ENCODE peak calls at places on chromosomes 5 and 9, in four cellular contexts. One of them, this sample, is unnamed.

GRCh38 chr9:92720209-92720765 is 44.3 kb downstream of the BICD2 start:
- DNase-seq in IMR-90: no peak
- DNase-seq in kidney: no peak
- DNase-seq in SK-N-SH: no peak
- DNase-seq in this sample: no peak

GRCh38 chr5:81803812-81804211 is 52.9 kb upstream of the SSBP2 start:
- DNase-seq in IMR-90: no peak
- DNase-seq in kidney: no peak
- DNase-seq in SK-N-SH: no peak
- DNase-seq in this sample: no peak

GRCh38 chr5:132069994-132070393 is 3.6 kb upstream of the CSF2 start:
- DNase-seq in IMR-90: no peak
- DNase-seq in kidney: peak; percentile 29
- DNase-seq in SK-N-SH: no peak
- DNase-seq in this sample: no peak

GRCh38 chr5:115392611-115393010 is 96.2 kb upstream of the CCDC112 start:
- DNase-seq in IMR-90: no peak
- DNase-seq in kidney: no peak
- DNase-seq in SK-N-SH: no peak
- DNase-seq in this sample: no peak

GRCh38 chr5:81626524-81626923 is 124.4 kb downstream of the SSBP2 start:
- DNase-seq in IMR-90: peak; percentile 90
- DNase-seq in kidney: no peak
- DNase-seq in SK-N-SH: peak; percentile 14
- DNase-seq in this sample: no peak

GRCh38 chr5:1011741-1012315 is 3.2 kb downstream of the NKD2 start:
- DNase-seq in IMR-90: no peak
- DNase-seq in kidney: peak; percentile 64
- DNase-seq in SK-N-SH: no peak
- DNase-seq in this sample: no peak

GRCh38 chr9:92798358-92798757 is 33.7 kb upstream of the BICD2 start:
- DNase-seq in IMR-90: no peak
- DNase-seq in kidney: no peak
- DNase-seq in SK-N-SH: no peak
- DNase-seq in this sample: no peak

GRCh38 chr5:145681686-145682085 is 153.5 kb downstream of the PRELID2 start:
- DNase-seq in IMR-90: peak; percentile 73
- DNase-seq in kidney: no peak
- DNase-seq in SK-N-SH: peak; percentile 51
- DNase-seq in this sample: peak; percentile 83

GRCh38 chr5:154972476-154973080 is 31.7 kb downstream of the MRPL22 start:
- DNase-seq in IMR-90: peak; percentile 53
- DNase-seq in kidney: no peak
- DNase-seq in SK-N-SH: peak; percentile 49
- DNase-seq in this sample: peak; percentile 44

GRCh38 chr9:306907-307306 is 92.2 kb downstream of the DOCK8 start:
- DNase-seq in IMR-90: no peak
- DNase-seq in kidney: no peak
- DNase-seq in SK-N-SH: no peak
- DNase-seq in this sample: no peak

GRCh38 chr5:138611295-138612220 is 36.4 kb upstream of the HSPA9 start:
- DNase-seq in IMR-90: no peak
- DNase-seq in kidney: no peak
- DNase-seq in SK-N-SH: peak; percentile 77
- DNase-seq in this sample: no peak

GRCh38 chr9:76891279-76891678 is 14.6 kb downstream of the PRUNE2 start:
- DNase-seq in IMR-90: no peak
- DNase-seq in kidney: no peak
- DNase-seq in SK-N-SH: no peak
- DNase-seq in this sample: no peak

GRCh38 chr9:5554254-5554653 is 43.9 kb downstream of the PDCD1LG2 start:
- DNase-seq in IMR-90: peak; percentile 18
- DNase-seq in kidney: no peak
- DNase-seq in SK-N-SH: no peak
- DNase-seq in this sample: no peak
- H3K9ac ChIP-seq in IMR-90: no peak overlapping the region
- H3K9ac ChIP-seq in kidney: no peak overlapping the region
- H3K9ac ChIP-seq in SK-N-SH: peak overlapping the region; percentile 30
- H3K9ac ChIP-seq in this sample: no peak overlapping the region

GRCh38 chr9:129609486-129610192 is 11.3 kb downstream of the C9orf50 start:
- DNase-seq in IMR-90: no peak
- DNase-seq in kidney: peak; percentile 88
- DNase-seq in SK-N-SH: peak; percentile 46
- DNase-seq in this sample: no peak
- H3K9ac ChIP-seq in IMR-90: peak overlapping the region; percentile 71
- H3K9ac ChIP-seq in kidney: peak overlapping the region; percentile 46
- H3K9ac ChIP-seq in SK-N-SH: peak overlapping the region; percentile 18
- H3K9ac ChIP-seq in this sample: peak overlapping the region; percentile 32

GRCh38 chr9:127022913-127023665 is 99.3 kb downstream of the ANGPTL2 start:
- DNase-seq in IMR-90: no peak
- DNase-seq in kidney: no peak
- DNase-seq in SK-N-SH: no peak
- DNase-seq in this sample: no peak
- H3K9ac ChIP-seq in IMR-90: no peak overlapping the region
- H3K9ac ChIP-seq in kidney: no peak overlapping the region
- H3K9ac ChIP-seq in SK-N-SH: no peak overlapping the region
- H3K9ac ChIP-seq in this sample: no peak overlapping the region

DNA sequence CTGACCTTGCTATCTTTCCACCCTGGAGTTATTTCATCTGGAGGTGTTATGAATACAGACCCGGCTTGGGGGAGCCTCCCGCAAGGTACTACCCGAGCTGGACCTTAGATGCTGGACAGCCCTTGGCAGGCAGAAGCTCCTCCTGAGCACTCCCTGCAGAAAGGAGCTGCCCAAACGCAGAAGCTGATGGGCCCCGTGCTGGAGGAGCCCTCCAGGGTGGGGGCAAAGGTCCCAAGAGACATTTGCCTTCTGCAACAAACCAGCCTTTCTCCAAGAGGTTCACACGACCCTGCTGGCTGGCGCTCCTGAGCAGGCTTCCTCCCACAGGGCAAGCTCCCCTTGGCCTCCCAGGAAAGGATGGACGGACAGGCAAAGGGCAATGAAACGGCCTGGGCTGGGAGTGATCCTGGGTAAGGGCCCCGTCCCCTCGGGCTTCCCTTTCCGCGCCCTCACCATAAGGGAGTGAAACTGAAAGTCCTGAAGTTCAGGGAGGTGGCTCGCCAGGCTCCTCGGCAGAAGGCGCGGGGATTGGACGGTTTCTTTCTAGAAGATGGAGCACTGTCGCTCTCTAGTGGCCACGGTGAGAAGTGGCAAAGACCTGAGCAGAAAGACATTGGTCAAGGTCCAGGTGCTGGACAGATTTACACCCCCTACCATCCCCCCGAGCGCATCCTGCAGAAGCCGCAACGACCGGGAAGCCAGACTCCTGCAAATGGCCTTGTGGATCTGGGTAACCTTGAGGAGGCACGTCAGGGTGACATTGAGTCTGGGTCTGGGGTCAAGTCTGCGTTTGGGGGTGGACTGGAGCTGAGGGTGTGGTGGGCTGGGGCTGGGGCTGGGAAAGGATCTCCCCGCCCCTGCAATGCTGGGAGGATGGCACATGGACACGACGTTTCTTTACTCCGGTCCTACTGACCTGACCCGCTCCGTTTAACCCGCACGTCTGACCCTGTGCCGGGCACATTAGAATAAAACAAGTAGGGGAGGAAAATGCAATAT is 56.4 kb downstream of the NEURL1B start:
- DNase-seq in IMR-90: peak; percentile 78
- DNase-seq in kidney: peak; percentile 95
- DNase-seq in SK-N-SH: peak; percentile 87
- DNase-seq in this sample: no peak
- H3K9ac ChIP-seq in IMR-90: peak overlapping the region; percentile 85
- H3K9ac ChIP-seq in kidney: peak overlapping the region; percentile 74
- H3K9ac ChIP-seq in SK-N-SH: peak overlapping the region; percentile 64
- H3K9ac ChIP-seq in this sample: peak overlapping the region; percentile 66

GRCh38 chr9:70411141-70411929 is 3.1 kb downstream of the KLF9 start:
- DNase-seq in IMR-90: peak; percentile 75
- DNase-seq in kidney: peak; percentile 89
- DNase-seq in SK-N-SH: no peak
- DNase-seq in this sample: no peak
- H3K9ac ChIP-seq in IMR-90: peak overlapping the region; percentile 97
- H3K9ac ChIP-seq in kidney: peak overlapping the region; percentile 97
- H3K9ac ChIP-seq in SK-N-SH: peak overlapping the region; percentile 97
- H3K9ac ChIP-seq in this sample: peak overlapping the region; percentile 29